ENCODE peak calls at places on chromosomes 7 and 10, in seven cellular contexts. One of them, this sample, is unnamed.

GRCh38 chr10:132676193-132676891 is 109.6 kb downstream of the NKX6-2 start:
- DNase-seq in K562: no peak
- DNase-seq in WTC11: peak; percentile 8
- DNase-seq in PC-9: no peak
- DNase-seq in HFFc6: no peak
- DNase-seq in cardiac muscle cell: no peak
- DNase-seq in fibroblast of pulmonary artery: no peak
- DNase-seq in this sample: no peak

GRCh38 chr7:74473116-74473515 is 19.4 kb downstream of the GTF2IRD1 start:
- DNase-seq in K562: no peak
- DNase-seq in WTC11: no peak
- DNase-seq in PC-9: no peak
- DNase-seq in HFFc6: no peak
- DNase-seq in cardiac muscle cell: no peak
- DNase-seq in fibroblast of pulmonary artery: no peak
- DNase-seq in this sample: no peak

GRCh38 chr7:150900675-150901074 is 48.4 kb downstream of the AOC1 start:
- DNase-seq in K562: no peak
- DNase-seq in WTC11: no peak
- DNase-seq in PC-9: no peak
- DNase-seq in HFFc6: no peak
- DNase-seq in cardiac muscle cell: no peak
- DNase-seq in fibroblast of pulmonary artery: no peak
- DNase-seq in this sample: no peak

GRCh38 chr7:158501300-158502067 is 86.1 kb downstream of the PTPRN2 start:
- DNase-seq in K562: no peak
- DNase-seq in WTC11: no peak
- DNase-seq in PC-9: no peak
- DNase-seq in HFFc6: no peak
- DNase-seq in cardiac muscle cell: no peak
- DNase-seq in fibroblast of pulmonary artery: no peak
- DNase-seq in this sample: no peak

GRCh38 chr7:40733578-40733977 is 598.8 kb downstream of the SUGCT start:
- DNase-seq in K562: no peak
- DNase-seq in WTC11: no peak
- DNase-seq in PC-9: peak; percentile 40
- DNase-seq in HFFc6: no peak
- DNase-seq in cardiac muscle cell: no peak
- DNase-seq in fibroblast of pulmonary artery: no peak
- DNase-seq in this sample: no peak

GRCh38 chr10:103278862-103279298 is 1.9 kb downstream of the INA start:
- DNase-seq in K562: peak; percentile 53
- DNase-seq in WTC11: peak; percentile 71
- DNase-seq in PC-9: peak; percentile 10
- DNase-seq in HFFc6: no peak
- DNase-seq in cardiac muscle cell: peak; percentile 86
- DNase-seq in fibroblast of pulmonary artery: peak; percentile 67
- DNase-seq in this sample: peak; percentile 90

GRCh38 chr7:150399861-150400778 is 21.0 kb downstream of the ZNF775 start:
- DNase-seq in K562: peak; percentile 82
- DNase-seq in WTC11: peak; percentile 10
- DNase-seq in PC-9: peak; percentile 86
- DNase-seq in HFFc6: peak; percentile 62
- DNase-seq in cardiac muscle cell: no peak
- DNase-seq in fibroblast of pulmonary artery: peak; percentile 16
- DNase-seq in this sample: no peak

GRCh38 chr7:7554021-7554432 is 12.7 kb upstream of the MIOS start:
- DNase-seq in K562: no peak
- DNase-seq in WTC11: no peak
- DNase-seq in PC-9: no peak
- DNase-seq in HFFc6: peak; percentile 92
- DNase-seq in cardiac muscle cell: no peak
- DNase-seq in fibroblast of pulmonary artery: peak; percentile 24
- DNase-seq in this sample: no peak

GRCh38 chr7:116806046-116806944 is 56.1 kb upstream of the CAPZA2 start:
- DNase-seq in K562: no peak
- DNase-seq in WTC11: no peak
- DNase-seq in PC-9: no peak
- DNase-seq in HFFc6: no peak
- DNase-seq in cardiac muscle cell: no peak
- DNase-seq in fibroblast of pulmonary artery: no peak
- DNase-seq in this sample: no peak

GRCh38 chr10:114680557-114681117 is 22.6 kb upstream of the ABLIM1 start:
- DNase-seq in K562: no peak
- DNase-seq in WTC11: no peak
- DNase-seq in PC-9: no peak
- DNase-seq in HFFc6: no peak
- DNase-seq in cardiac muscle cell: no peak
- DNase-seq in fibroblast of pulmonary artery: no peak
- DNase-seq in this sample: no peak

GRCh38 chr7:65269150-65269856 is 104.4 kb upstream of the ZNF92 start:
- DNase-seq in K562: peak; percentile 97
- DNase-seq in WTC11: peak; percentile 97
- DNase-seq in PC-9: no peak
- DNase-seq in HFFc6: no peak
- DNase-seq in cardiac muscle cell: peak; percentile 96
- DNase-seq in fibroblast of pulmonary artery: peak; percentile 22
- DNase-seq in this sample: peak; percentile 96

GRCh38 chr10:44925224-44925623 is 14.1 kb downstream of the TMEM72 start:
- DNase-seq in K562: peak; percentile 64
- DNase-seq in WTC11: peak; percentile 79
- DNase-seq in PC-9: no peak
- DNase-seq in HFFc6: no peak
- DNase-seq in cardiac muscle cell: peak; percentile 84
- DNase-seq in fibroblast of pulmonary artery: peak; percentile 26
- DNase-seq in this sample: peak; percentile 63

GRCh38 chr10:7787150-7787856 is 490 bp downstream of the KIN start:
- DNase-seq in K562: no peak
- DNase-seq in WTC11: no peak
- DNase-seq in PC-9: peak; percentile 4
- DNase-seq in HFFc6: peak; percentile 20
- DNase-seq in cardiac muscle cell: no peak
- DNase-seq in fibroblast of pulmonary artery: no peak
- DNase-seq in this sample: no peak

GRCh38 chr10:114306116-114306973 is 67.3 kb downstream of the VWA2 start:
- DNase-seq in K562: no peak
- DNase-seq in WTC11: no peak
- DNase-seq in PC-9: peak; percentile 79
- DNase-seq in HFFc6: peak; percentile 94
- DNase-seq in cardiac muscle cell: no peak
- DNase-seq in fibroblast of pulmonary artery: peak; percentile 66
- DNase-seq in this sample: no peak

GRCh38 chr7:88539977-88540376 is 219.5 kb upstream of the ZNF804B start:
- DNase-seq in K562: no peak
- DNase-seq in WTC11: no peak
- DNase-seq in PC-9: no peak
- DNase-seq in HFFc6: no peak
- DNase-seq in cardiac muscle cell: no peak
- DNase-seq in fibroblast of pulmonary artery: no peak
- DNase-seq in this sample: no peak

GRCh38 chr10:24952701-24953349 is 419 bp upstream of the PRTFDC1 start:
- DNase-seq in K562: peak; percentile 64
- DNase-seq in WTC11: no peak
- DNase-seq in PC-9: peak; percentile 39
- DNase-seq in HFFc6: peak; percentile 52
- DNase-seq in cardiac muscle cell: peak; percentile 68
- DNase-seq in fibroblast of pulmonary artery: peak; percentile 69
- DNase-seq in this sample: peak; percentile 76

GRCh38 chr10:84095821-84096497 is 43.4 kb upstream of the GHITM start:
- DNase-seq in K562: no peak
- DNase-seq in WTC11: no peak
- DNase-seq in PC-9: no peak
- DNase-seq in HFFc6: no peak
- DNase-seq in cardiac muscle cell: no peak
- DNase-seq in fibroblast of pulmonary artery: peak; percentile 72
- DNase-seq in this sample: no peak

GRCh38 chr10:84098667-84099066 is 40.6 kb upstream of the GHITM start:
- DNase-seq in K562: peak; percentile 9
- DNase-seq in WTC11: no peak
- DNase-seq in PC-9: no peak
- DNase-seq in HFFc6: no peak
- DNase-seq in cardiac muscle cell: no peak
- DNase-seq in fibroblast of pulmonary artery: no peak
- DNase-seq in this sample: no peak

DNA sequence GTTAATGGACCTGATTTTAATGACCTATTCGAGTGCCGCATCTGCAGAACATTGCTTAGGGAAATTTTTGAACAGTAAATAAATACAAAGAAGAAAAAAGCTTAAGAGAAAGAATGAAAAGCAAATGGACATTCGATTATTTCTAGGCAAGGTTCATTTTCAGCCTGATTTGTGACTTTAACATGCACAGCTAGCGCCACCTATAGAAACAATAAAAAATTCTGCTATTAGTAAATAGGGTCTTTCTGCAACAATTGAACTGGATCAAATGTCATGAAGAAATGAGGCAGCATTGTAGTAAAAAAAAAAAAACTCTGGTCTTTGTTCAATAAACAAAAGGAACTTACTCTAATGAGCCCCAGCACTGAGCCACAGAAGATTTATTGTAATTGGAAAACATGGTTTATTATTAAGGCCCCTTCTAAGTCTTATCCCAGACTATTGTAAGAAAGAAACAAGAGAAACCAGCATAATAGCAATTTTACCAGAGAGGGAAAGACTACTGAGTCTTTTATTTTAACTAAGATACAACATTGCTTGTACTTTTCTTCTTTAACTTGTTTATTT is 41.4 kb upstream of the GHITM start:
- DNase-seq in K562: peak; percentile 23
- DNase-seq in WTC11: no peak
- DNase-seq in PC-9: no peak
- DNase-seq in HFFc6: no peak
- DNase-seq in cardiac muscle cell: peak; percentile 18
- DNase-seq in fibroblast of pulmonary artery: peak; percentile 53
- DNase-seq in this sample: no peak
- TF ChIP-seq CTCF in K562: peak; percentile 35
- TF ChIP-seq CTCF in WTC11: no peak
- TF ChIP-seq CTCF in PC-9: peak; percentile 77
- TF ChIP-seq CTCF in HFFc6: peak; percentile 77
- TF ChIP-seq CTCF in cardiac muscle cell: peak; percentile 60
- TF ChIP-seq CTCF in fibroblast of pulmonary artery: peak; percentile 67
- TF ChIP-seq CTCF in this sample: peak; percentile 54

GRCh38 chr7:130560972-130561371 is 69.1 kb downstream of the MEST start:
- DNase-seq in K562: peak; percentile 53
- DNase-seq in WTC11: no peak
- DNase-seq in PC-9: peak; percentile 15
- DNase-seq in HFFc6: peak; percentile 50
- DNase-seq in cardiac muscle cell: no peak
- DNase-seq in fibroblast of pulmonary artery: peak; percentile 68
- DNase-seq in this sample: no peak
- TF ChIP-seq CTCF in K562: peak; percentile 53
- TF ChIP-seq CTCF in WTC11: no peak
- TF ChIP-seq CTCF in PC-9: peak; percentile 77
- TF ChIP-seq CTCF in HFFc6: peak; percentile 75
- TF ChIP-seq CTCF in cardiac muscle cell: peak; percentile 26
- TF ChIP-seq CTCF in fibroblast of pulmonary artery: peak; percentile 41
- TF ChIP-seq CTCF in this sample: no peak

GRCh38 chr7:12772768-12773167 is 85.3 kb downstream of the ARL4A start:
- DNase-seq in K562: no peak
- DNase-seq in WTC11: no peak
- DNase-seq in PC-9: no peak
- DNase-seq in HFFc6: no peak
- DNase-seq in cardiac muscle cell: no peak
- DNase-seq in fibroblast of pulmonary artery: no peak
- DNase-seq in this sample: no peak

GRCh38 chr7:12771378-12771877 is 84.0 kb downstream of the ARL4A start:
- DNase-seq in K562: peak; percentile 60
- DNase-seq in WTC11: no peak
- DNase-seq in PC-9: no peak
- DNase-seq in HFFc6: peak; percentile 6
- DNase-seq in cardiac muscle cell: no peak
- DNase-seq in fibroblast of pulmonary artery: peak; percentile 50
- DNase-seq in this sample: no peak

DNA sequence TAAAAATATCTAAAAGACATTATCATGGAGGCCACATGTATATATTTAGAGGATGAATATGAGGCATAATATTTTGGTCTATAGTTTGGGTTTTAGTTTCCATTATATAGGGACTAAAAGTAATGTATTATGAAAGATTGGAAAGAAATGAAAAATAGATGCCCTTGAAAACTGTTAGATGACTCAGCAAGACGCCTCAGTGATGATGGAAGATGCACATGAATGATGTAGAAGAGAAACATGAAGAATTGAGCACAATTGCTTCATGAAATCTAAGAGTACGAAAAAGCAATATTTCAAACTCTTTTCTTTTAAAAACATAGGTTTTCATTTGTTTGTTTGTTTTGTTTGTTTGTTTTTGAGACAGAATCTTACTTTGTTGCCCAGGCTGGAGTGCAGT is 89.8 kb downstream of the ARL4A start:
- DNase-seq in K562: peak; percentile 27
- DNase-seq in WTC11: no peak
- DNase-seq in PC-9: no peak
- DNase-seq in HFFc6: no peak
- DNase-seq in cardiac muscle cell: no peak
- DNase-seq in fibroblast of pulmonary artery: no peak
- DNase-seq in this sample: no peak
- TF ChIP-seq CTCF in K562: no peak
- TF ChIP-seq CTCF in WTC11: no peak
- TF ChIP-seq CTCF in PC-9: no peak
- TF ChIP-seq CTCF in HFFc6: no peak
- TF ChIP-seq CTCF in cardiac muscle cell: no peak
- TF ChIP-seq CTCF in fibroblast of pulmonary artery: no peak
- TF ChIP-seq CTCF in this sample: no peak

GRCh38 chr10:62912086-62912485 is 95.9 kb upstream of the EGR2 start:
- DNase-seq in K562: no peak
- DNase-seq in WTC11: no peak
- DNase-seq in PC-9: no peak
- DNase-seq in HFFc6: no peak
- DNase-seq in cardiac muscle cell: no peak
- DNase-seq in fibroblast of pulmonary artery: no peak
- DNase-seq in this sample: no peak

GRCh38 chr10:62917475-62918238 is 101.5 kb upstream of the EGR2 start:
- DNase-seq in K562: no peak
- DNase-seq in WTC11: no peak
- DNase-seq in PC-9: no peak
- DNase-seq in HFFc6: no peak
- DNase-seq in cardiac muscle cell: no peak
- DNase-seq in fibroblast of pulmonary artery: peak; percentile 16
- DNase-seq in this sample: no peak

GRCh38 chr10:62919776-62920175 is 103.6 kb upstream of the EGR2 start:
- DNase-seq in K562: no peak
- DNase-seq in WTC11: no peak
- DNase-seq in PC-9: no peak
- DNase-seq in HFFc6: no peak
- DNase-seq in cardiac muscle cell: no peak
- DNase-seq in fibroblast of pulmonary artery: peak; percentile 63
- DNase-seq in this sample: no peak

GRCh38 chr10:62915192-62915591 is 99.0 kb upstream of the EGR2 start:
- DNase-seq in K562: no peak
- DNase-seq in WTC11: no peak
- DNase-seq in PC-9: no peak
- DNase-seq in HFFc6: no peak
- DNase-seq in cardiac muscle cell: no peak
- DNase-seq in fibroblast of pulmonary artery: no peak
- DNase-seq in this sample: no peak

DNA sequence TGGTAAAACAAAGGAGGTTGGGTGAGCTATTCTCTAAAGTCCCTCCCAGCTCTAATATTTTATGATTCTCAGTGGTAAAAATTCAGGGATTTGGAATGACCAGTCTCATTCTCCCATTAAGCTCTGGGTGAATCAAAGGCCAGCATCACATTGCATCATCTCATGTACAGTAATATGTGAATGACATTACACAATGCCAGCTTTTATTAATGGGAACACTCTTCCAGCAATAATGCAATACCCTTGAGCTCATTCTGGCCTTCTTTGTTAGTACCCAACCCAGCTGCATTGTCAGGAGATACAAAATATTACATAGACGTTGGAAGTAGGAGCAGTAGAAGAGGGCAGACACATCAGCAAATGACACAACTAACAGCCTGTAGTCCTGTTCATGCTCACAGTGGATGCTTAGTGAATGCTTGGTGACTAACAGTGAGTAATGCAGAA is 100.0 kb upstream of the EGR2 start:
- DNase-seq in K562: no peak
- DNase-seq in WTC11: no peak
- DNase-seq in PC-9: no peak
- DNase-seq in HFFc6: peak; percentile 63
- DNase-seq in cardiac muscle cell: no peak
- DNase-seq in fibroblast of pulmonary artery: peak; percentile 95
- DNase-seq in this sample: no peak
- TF ChIP-seq CTCF in K562: no peak
- TF ChIP-seq CTCF in WTC11: no peak
- TF ChIP-seq CTCF in PC-9: no peak
- TF ChIP-seq CTCF in HFFc6: no peak
- TF ChIP-seq CTCF in cardiac muscle cell: no peak
- TF ChIP-seq CTCF in fibroblast of pulmonary artery: no peak
- TF ChIP-seq CTCF in this sample: no peak